ENCODE peak calls at places on chromosomes 3 and 15, in eight cellular contexts. M is upper lobe of right lung, E is heart left ventricle, N is tibial nerve, V is pancreas, Z is neural crest cell, D is heart right ventricle, K is foreskin fibroblast. H is an unnamed sample.

GRCh38 chr15:96064351-96064756 is 266.1 kb upstream of the NR2F2 start:
- DNase-seq in M (no peak), E (no peak), N (no peak), V (no peak), Z (no peak), D (no peak), K (peak), H (peak)

GRCh38 chr3:38311474-38311873 is 29.4 kb downstream of the SLC22A14 start:
- DNase-seq in M (no peak), E (no peak), N (no peak), V (no peak), Z (no peak), D (no peak), K (no peak), H (no peak)

GRCh38 chr15:89379818-89380217 is 45.2 kb upstream of the POLG start:
- DNase-seq in M (no peak), E (no peak), N (no peak), V (no peak), Z (no peak), D (no peak), K (no peak), H (peak)

GRCh38 chr3:195903950-195904290 is 4.4 kb downstream of the TNK2 start:
- DNase-seq in M (no peak), E (no peak), N (no peak), V (no peak), Z (no peak), D (no peak), K (no peak), H (no peak)

GRCh38 chr3:194632983-194633348 is 253 bp downstream of the TMEM44 start:
- DNase-seq in M (peak), E (peak), N (no peak), V (peak), Z (peak), D (no peak), K (no peak), H (no peak)

GRCh38 chr3:148625145-148625736 is 72.5 kb upstream of the AGTR1 start:
- DNase-seq in M (no peak), E (no peak), N (no peak), V (no peak), Z (no peak), D (no peak), K (no peak), H (no peak)

GRCh38 chr15:32003558-32003957 is 26.8 kb upstream of the CHRNA7 start:
- DNase-seq in M (no peak), E (no peak), N (no peak), V (no peak), Z (no peak), D (no peak), K (no peak), H (no peak)

GRCh38 chr3:71989165-71989564 is 204.2 kb upstream of the PROK2 start:
- DNase-seq in M (no peak), E (no peak), N (no peak), V (no peak), Z (no peak), D (no peak), K (peak), H (peak)

GRCh38 chr3:156431334-156432121 is 123.4 kb downstream of the SSR3 start:
- DNase-seq in M (no peak), E (no peak), N (no peak), V (no peak), Z (no peak), D (no peak), K (no peak), H (no peak)

GRCh38 chr3:115098354-115099073 is 48.6 kb downstream of the ZBTB20 start:
- DNase-seq in M (no peak), E (no peak), N (no peak), V (no peak), Z (no peak), D (no peak), K (no peak), H (no peak)
- TF ChIP-seq CTCF in M (no peak), E (no peak), N (no peak), V (no peak), Z (no peak), D (no peak), K (no peak), H (no peak)

DNA sequence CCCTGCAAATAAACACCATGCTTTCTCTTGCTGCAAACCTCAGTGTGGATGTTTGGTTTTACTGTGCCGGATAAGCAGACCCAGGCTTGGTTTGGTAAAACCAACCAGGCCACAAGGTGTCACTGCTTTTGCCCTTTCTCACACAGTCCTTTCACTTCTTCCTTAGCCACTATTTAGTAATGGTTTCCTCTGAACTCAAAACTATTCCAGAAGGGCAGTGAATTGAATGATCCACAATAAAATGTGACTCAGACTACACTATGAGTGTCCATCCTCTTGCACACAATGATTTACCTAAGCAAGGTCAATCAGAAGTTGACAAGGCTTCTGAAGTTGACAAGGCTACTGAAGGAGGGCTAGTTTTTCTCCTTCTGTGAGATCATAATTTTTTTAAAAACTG is 552.4 kb upstream of the CCDC54 start:
- DNase-seq in M (no peak), E (no peak), N (no peak), V (no peak), Z (no peak), D (no peak), K (peak), H (peak)
- TF ChIP-seq CTCF in M (peak), E (no peak), N (no peak), V (no peak), Z (peak), D (peak), K (peak), H (no peak)

GRCh38 chr3:48118322-48118721 is 69.9 kb downstream of the CDC25A start:
- DNase-seq in M (no peak), E (no peak), N (no peak), V (no peak), Z (no peak), D (no peak), K (no peak), H (no peak)

GRCh38 chr3:48120223-48120622 is 68.0 kb downstream of the CDC25A start:
- DNase-seq in M (no peak), E (no peak), N (no peak), V (no peak), Z (no peak), D (no peak), K (no peak), H (no peak)

GRCh38 chr3:48122504-48122903 is 65.7 kb downstream of the CDC25A start:
- DNase-seq in M (no peak), E (no peak), N (no peak), V (no peak), Z (no peak), D (no peak), K (no peak), H (no peak)

GRCh38 chr3:48119495-48120193 is 68.6 kb downstream of the CDC25A start:
- DNase-seq in M (no peak), E (peak), N (peak), V (no peak), Z (no peak), D (peak), K (peak), H (no peak)

DNA sequence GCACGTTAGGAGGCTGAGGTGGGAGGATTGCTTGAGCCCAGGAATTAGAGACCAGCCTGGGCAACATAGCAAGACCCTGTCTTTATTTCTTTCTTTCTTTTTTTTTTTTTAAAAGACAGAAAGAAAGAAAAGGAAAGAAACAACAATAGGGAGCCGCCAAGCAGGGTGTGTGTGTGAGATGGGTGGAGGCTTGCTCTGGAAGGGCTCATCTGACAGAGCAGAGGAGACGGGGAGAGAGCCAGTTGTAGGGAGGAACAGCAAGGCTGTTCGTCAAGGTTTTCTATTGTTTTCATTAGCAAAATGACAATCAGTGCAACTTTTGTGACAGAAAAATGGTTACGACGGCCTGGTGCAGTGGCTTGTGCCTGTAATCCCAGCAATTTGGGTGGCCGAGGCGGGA is 69.3 kb downstream of the CDC25A start:
- DNase-seq in M (no peak), E (no peak), N (no peak), V (no peak), Z (no peak), D (no peak), K (no peak), H (no peak)
- TF ChIP-seq CTCF in M (no peak), E (no peak), N (no peak), V (no peak), Z (no peak), D (no peak), K (no peak), H (no peak)

GRCh38 chr15:77724649-77725048 is 91.9 kb upstream of the LINGO1 start:
- DNase-seq in M (no peak), E (no peak), N (no peak), V (no peak), Z (no peak), D (no peak), K (no peak), H (no peak)
- TF ChIP-seq CTCF in M (no peak), E (no peak), N (no peak), V (no peak), Z (no peak), D (no peak), K (no peak), H (no peak)

DNA sequence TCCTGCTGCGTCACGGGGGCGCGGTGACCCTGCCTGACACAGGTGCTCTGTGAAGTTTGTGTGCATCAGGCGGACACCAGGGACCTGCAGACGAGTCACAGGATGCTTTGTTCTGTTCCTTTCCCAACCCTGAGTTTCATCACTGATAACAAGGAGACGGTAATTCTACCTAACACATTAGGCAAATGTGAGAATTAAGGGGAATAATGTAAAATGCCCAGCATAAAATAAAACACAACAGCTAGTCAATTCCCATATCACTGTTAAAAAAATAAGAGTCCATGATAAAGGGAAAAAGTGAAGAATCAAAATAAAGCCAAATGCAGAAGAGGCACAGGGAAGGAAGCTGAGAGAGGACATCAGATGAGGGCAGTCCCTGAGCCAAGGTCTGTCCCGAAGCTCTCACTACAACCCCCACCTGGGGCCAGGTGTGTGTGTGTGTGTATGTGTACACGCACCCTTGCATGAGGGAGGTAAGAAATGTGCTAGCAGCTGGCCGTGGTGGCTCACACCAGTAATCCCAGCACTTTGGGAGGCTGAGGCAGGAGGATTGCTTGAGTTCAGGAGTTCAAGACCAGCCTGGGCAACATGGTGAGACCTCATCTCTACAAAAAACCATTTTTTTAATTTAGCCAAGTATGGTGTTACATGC is 27.5 kb downstream of the PLA2G4D start:
- DNase-seq in M (no peak), E (no peak), N (no peak), V (no peak), Z (no peak), D (no peak), K (no peak), H (no peak)
- TF ChIP-seq CTCF in M (no peak), E (no peak), N (no peak), V (no peak), Z (peak), D (no peak), K (no peak), H (no peak)

DNA sequence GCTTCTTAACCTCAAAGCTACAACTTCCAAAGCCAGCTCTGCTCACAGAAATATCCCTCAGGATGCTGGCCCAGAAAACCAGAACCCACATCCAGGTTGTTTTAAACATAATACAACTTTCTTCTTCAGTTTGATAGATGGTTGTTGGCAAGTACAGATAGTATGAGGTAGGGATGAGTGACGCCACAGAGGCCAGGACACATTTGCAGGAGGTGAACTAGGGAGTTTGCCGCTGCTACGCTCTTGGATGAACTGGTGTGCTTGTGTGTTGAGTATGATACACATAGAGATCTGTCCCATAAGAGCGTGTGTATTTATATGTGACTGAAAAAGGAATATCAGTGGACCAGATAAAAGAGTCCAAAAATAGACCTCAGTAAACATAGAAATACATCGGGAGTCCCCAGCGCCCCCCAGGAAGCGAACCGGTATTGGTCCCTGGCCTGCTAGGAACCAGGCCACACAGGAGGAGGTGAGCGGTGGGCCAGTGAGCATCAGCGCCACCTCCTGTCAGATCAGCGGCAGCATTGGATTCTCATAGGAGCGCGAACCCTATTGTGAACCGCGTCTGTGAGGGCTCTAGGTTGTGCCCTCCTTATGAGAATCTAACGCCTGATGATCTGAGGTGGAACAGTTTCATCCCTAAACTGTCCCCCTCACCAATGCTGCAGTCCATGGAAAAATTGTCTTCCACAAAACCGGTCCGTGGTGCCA is 98.0 kb downstream of the LRRK1 start:
- DNase-seq in M (no peak), E (no peak), N (peak), V (no peak), Z (no peak), D (peak), K (no peak), H (no peak)
- TF ChIP-seq CTCF in M (no peak), E (no peak), N (no peak), V (no peak), Z (peak), D (no peak), K (no peak), H (no peak)

GRCh38 chr15:90482124-90483011 is 47.4 kb upstream of the CRTC3 start:
- DNase-seq in M (no peak), E (peak), N (peak), V (no peak), Z (peak), D (peak), K (peak), H (peak)
- TF ChIP-seq CTCF in M (peak), E (peak), N (peak), V (no peak), Z (peak), D (peak), K (peak), H (peak)

GRCh38 chr15:39400002-39400401 is 180.9 kb upstream of the THBS1 start:
- DNase-seq in M (no peak), E (no peak), N (no peak), V (no peak), Z (no peak), D (no peak), K (no peak), H (no peak)
- TF ChIP-seq CTCF in M (no peak), E (no peak), N (no peak), V (no peak), Z (no peak), D (no peak), K (no peak), H (no peak)